ENCODE peak calls at places on chromosomes 16 and 17, in six cellular contexts. Y is pons, A is AG08395, G is ACHN, J is Calu3, V is pancreas. R is an unnamed sample.

GRCh38 chr17:73166731-73167581 is 2.1 kb downstream of the SSTR2 start:
- DNase-seq in Y (no peak), G (no peak), A (no peak), J (no peak), V (no peak), R (no peak)

GRCh38 chr17:73156887-73157870 is 7.6 kb upstream of the SSTR2 start:
- DNase-seq in Y (no peak), G (no peak), A (no peak), J (no peak), V (no peak), R (no peak)

GRCh38 chr16:69069504-69069903 is 35.9 kb upstream of the HAS3 start:
- DNase-seq in A (no peak), V (no peak), J (no peak), G (no peak), Y (no peak), R (no peak)

GRCh38 chr17:71709974-71710373 is 410.8 kb upstream of the SOX9 start:
- DNase-seq in G (no peak), A (peak), V (no peak), Y (no peak), J (no peak), R (no peak)

GRCh38 chr17:60586288-60586974 is 13.6 kb upstream of the PPM1D start:
- DNase-seq in Y (no peak), G (peak), J (no peak), V (no peak), A (no peak), R (no peak)

GRCh38 chr17:19391432-19391831 is 4.4 kb upstream of the MFAP4 start:
- DNase-seq in J (no peak), Y (no peak), G (no peak), A (no peak), V (no peak), R (no peak)

GRCh38 chr17:75535119-75535537 is 9.6 kb downstream of the LLGL2 start:
- DNase-seq in G (no peak), Y (no peak), J (peak), V (no peak), A (no peak), R (no peak)

GRCh38 chr16:50771366-50771765 is 29.5 kb downstream of the CYLD start:
- DNase-seq in A (peak), J (no peak), G (no peak), Y (no peak), V (no peak), R (no peak)

GRCh38 chr17:66676421-66676820 is 158.5 kb upstream of the CACNG5 start:
- DNase-seq in Y (no peak), J (peak), G (no peak), A (no peak), V (peak), R (no peak)

GRCh38 chr17:28415886-28416285 is 9.9 kb upstream of the SLC46A1 start:
- DNase-seq in Y (no peak), V (no peak), G (no peak), A (no peak), J (no peak), R (no peak)

GRCh38 chr16:50762241-50762640 is 20.4 kb downstream of the CYLD start:
- DNase-seq in J (no peak), G (no peak), V (no peak), Y (peak), A (no peak), R (no peak)

GRCh38 chr17:44555056-44555455 is 2.2 kb upstream of the FZD2 start:
- DNase-seq in G (no peak), V (no peak), A (no peak), Y (no peak), J (no peak), R (no peak)

GRCh38 chr16:9870962-9871361 is 311.3 kb downstream of the GRIN2A start:
- DNase-seq in V (no peak), A (no peak), G (no peak), Y (no peak), J (peak), R (no peak)

GRCh38 chr17:46894476-46895151 is 28.3 kb upstream of the GOSR2 start:
- DNase-seq in V (peak), J (no peak), Y (no peak), A (no peak), G (no peak), R (no peak)

GRCh38 chr16:15482748-15483118 is 48.3 kb downstream of the BMERB1 start:
- DNase-seq in Y (no peak), J (no peak), A (no peak), V (no peak), G (no peak), R (no peak)

GRCh38 chr17:37759014-37759637 is 14.3 kb upstream of the HNF1B start:
- DNase-seq in Y (no peak), G (peak), V (no peak), A (no peak), J (no peak), R (no peak)

GRCh38 chr16:15961557-15962205 is 12.3 kb downstream of the ABCC1 start:
- DNase-seq in J (no peak), G (no peak), A (no peak), V (no peak), Y (no peak), R (no peak)

GRCh38 chr16:57994778-57995177 is 5.7 kb downstream of the ZNF319 start:
- DNase-seq in G (peak), J (peak), Y (no peak), V (peak), A (peak), R (no peak)

R was measured in HTR-8/SVneo.